ENCODE peak calls at places on chromosomes 12 and 14, in eight cellular contexts. One of them, this sample, is unnamed.

GRCh38 chr14:27730204-27730603 is 1036.4 kb upstream of the FOXG1 start:
- DNase-seq in fibroblast of mammary gland: no peak
- DNase-seq in astrocyte of the cerebellum: no peak
- DNase-seq in thoracic aorta: no peak
- DNase-seq in prostate gland: no peak
- DNase-seq in breast epithelium: no peak
- DNase-seq in epithelial cell of esophagus: no peak
- DNase-seq in AG04450: no peak
- DNase-seq in this sample: no peak

GRCh38 chr14:100981808-100982207 is 78.3 kb upstream of the RTL1 start:
- DNase-seq in fibroblast of mammary gland: peak; percentile 65
- DNase-seq in astrocyte of the cerebellum: peak; percentile 15
- DNase-seq in thoracic aorta: no peak
- DNase-seq in prostate gland: no peak
- DNase-seq in breast epithelium: no peak
- DNase-seq in epithelial cell of esophagus: no peak
- DNase-seq in AG04450: no peak
- DNase-seq in this sample: no peak

GRCh38 chr14:97337267-97337666 is 540.1 kb downstream of the VRK1 start:
- DNase-seq in fibroblast of mammary gland: no peak
- DNase-seq in astrocyte of the cerebellum: no peak
- DNase-seq in thoracic aorta: no peak
- DNase-seq in prostate gland: no peak
- DNase-seq in breast epithelium: no peak
- DNase-seq in epithelial cell of esophagus: no peak
- DNase-seq in AG04450: no peak
- DNase-seq in this sample: no peak

GRCh38 chr12:98799411-98799810 is 154.3 kb downstream of the APAF1 start:
- DNase-seq in fibroblast of mammary gland: no peak
- DNase-seq in astrocyte of the cerebellum: no peak
- DNase-seq in thoracic aorta: no peak
- DNase-seq in prostate gland: no peak
- DNase-seq in breast epithelium: no peak
- DNase-seq in epithelial cell of esophagus: no peak
- DNase-seq in AG04450: no peak
- DNase-seq in this sample: no peak

GRCh38 chr14:60485600-60486251 is at the start of gene C14orf39:
- DNase-seq in fibroblast of mammary gland: no peak
- DNase-seq in astrocyte of the cerebellum: no peak
- DNase-seq in thoracic aorta: no peak
- DNase-seq in prostate gland: no peak
- DNase-seq in breast epithelium: no peak
- DNase-seq in epithelial cell of esophagus: peak; percentile 46
- DNase-seq in AG04450: peak; percentile 11
- DNase-seq in this sample: peak; percentile 85

GRCh38 chr12:116222358-116222757 is 55.1 kb downstream of the MED13L start:
- DNase-seq in fibroblast of mammary gland: peak; percentile 95
- DNase-seq in astrocyte of the cerebellum: peak; percentile 94
- DNase-seq in thoracic aorta: peak; percentile 66
- DNase-seq in prostate gland: peak; percentile 79
- DNase-seq in breast epithelium: no peak
- DNase-seq in epithelial cell of esophagus: peak; percentile 93
- DNase-seq in AG04450: peak; percentile 75
- DNase-seq in this sample: no peak

GRCh38 chr14:105294142-105294597 is 6.6 kb downstream of the BRF1 start:
- DNase-seq in fibroblast of mammary gland: no peak
- DNase-seq in astrocyte of the cerebellum: no peak
- DNase-seq in thoracic aorta: no peak
- DNase-seq in prostate gland: no peak
- DNase-seq in breast epithelium: no peak
- DNase-seq in epithelial cell of esophagus: no peak
- DNase-seq in AG04450: no peak
- DNase-seq in this sample: no peak

GRCh38 chr12:57736743-57737466 is 1.6 kb downstream of the AGAP2 start:
- DNase-seq in fibroblast of mammary gland: no peak
- DNase-seq in astrocyte of the cerebellum: no peak
- DNase-seq in thoracic aorta: no peak
- DNase-seq in prostate gland: no peak
- DNase-seq in breast epithelium: no peak
- DNase-seq in epithelial cell of esophagus: no peak
- DNase-seq in AG04450: no peak
- DNase-seq in this sample: no peak

GRCh38 chr12:78229491-78230209 is 399.0 kb downstream of the NAV3 start:
- DNase-seq in fibroblast of mammary gland: peak; percentile 69
- DNase-seq in astrocyte of the cerebellum: no peak
- DNase-seq in thoracic aorta: no peak
- DNase-seq in prostate gland: no peak
- DNase-seq in breast epithelium: no peak
- DNase-seq in epithelial cell of esophagus: peak; percentile 79
- DNase-seq in AG04450: no peak
- DNase-seq in this sample: peak; percentile 68

GRCh38 chr14:88323520-88324199 is 591 bp upstream of the KCNK10 start:
- DNase-seq in fibroblast of mammary gland: peak; percentile 4
- DNase-seq in astrocyte of the cerebellum: no peak
- DNase-seq in thoracic aorta: no peak
- DNase-seq in prostate gland: no peak
- DNase-seq in breast epithelium: no peak
- DNase-seq in epithelial cell of esophagus: peak; percentile 22
- DNase-seq in AG04450: no peak
- DNase-seq in this sample: no peak

GRCh38 chr12:132379996-132380395 is 50.6 kb upstream of the GALNT9 start:
- DNase-seq in fibroblast of mammary gland: no peak
- DNase-seq in astrocyte of the cerebellum: no peak
- DNase-seq in thoracic aorta: no peak
- DNase-seq in prostate gland: no peak
- DNase-seq in breast epithelium: no peak
- DNase-seq in epithelial cell of esophagus: no peak
- DNase-seq in AG04450: no peak
- DNase-seq in this sample: no peak

GRCh38 chr12:109875572-109876131 is 4.7 kb downstream of the GLTP start:
- DNase-seq in fibroblast of mammary gland: no peak
- DNase-seq in astrocyte of the cerebellum: no peak
- DNase-seq in thoracic aorta: no peak
- DNase-seq in prostate gland: peak; percentile 58
- DNase-seq in breast epithelium: no peak
- DNase-seq in epithelial cell of esophagus: peak; percentile 69
- DNase-seq in AG04450: no peak
- DNase-seq in this sample: no peak

GRCh38 chr12:54017845-54018607 is 9.2 kb downstream of the HOXC8 start:
- DNase-seq in fibroblast of mammary gland: peak; percentile 95
- DNase-seq in astrocyte of the cerebellum: no peak
- DNase-seq in thoracic aorta: peak; percentile 46
- DNase-seq in prostate gland: no peak
- DNase-seq in breast epithelium: peak; percentile 79
- DNase-seq in epithelial cell of esophagus: peak; percentile 44
- DNase-seq in AG04450: no peak
- DNase-seq in this sample: peak; percentile 95

GRCh38 chr12:68785358-68785757 is 22.6 kb upstream of the MDM2 start:
- DNase-seq in fibroblast of mammary gland: peak; percentile 55
- DNase-seq in astrocyte of the cerebellum: no peak
- DNase-seq in thoracic aorta: no peak
- DNase-seq in prostate gland: no peak
- DNase-seq in breast epithelium: no peak
- DNase-seq in epithelial cell of esophagus: peak; percentile 83
- DNase-seq in AG04450: no peak
- DNase-seq in this sample: no peak

GRCh38 chr12:57874166-57875108 is 27.9 kb upstream of the CTDSP2 start:
- DNase-seq in fibroblast of mammary gland: no peak
- DNase-seq in astrocyte of the cerebellum: no peak
- DNase-seq in thoracic aorta: no peak
- DNase-seq in prostate gland: no peak
- DNase-seq in breast epithelium: no peak
- DNase-seq in epithelial cell of esophagus: no peak
- DNase-seq in AG04450: no peak
- DNase-seq in this sample: no peak

GRCh38 chr14:104086210-104086660 is 735 bp downstream of the ASPG start:
- DNase-seq in fibroblast of mammary gland: no peak
- DNase-seq in astrocyte of the cerebellum: no peak
- DNase-seq in thoracic aorta: no peak
- DNase-seq in prostate gland: no peak
- DNase-seq in breast epithelium: no peak
- DNase-seq in epithelial cell of esophagus: no peak
- DNase-seq in AG04450: no peak
- DNase-seq in this sample: no peak
- H3K4me3 ChIP-seq in fibroblast of mammary gland: no peak overlapping the region
- H3K4me3 ChIP-seq in astrocyte of the cerebellum: no peak overlapping the region
- H3K4me3 ChIP-seq in thoracic aorta: no peak overlapping the region
- H3K4me3 ChIP-seq in prostate gland: no peak overlapping the region
- H3K4me3 ChIP-seq in breast epithelium: no peak overlapping the region
- H3K4me3 ChIP-seq in epithelial cell of esophagus: no peak overlapping the region
- H3K4me3 ChIP-seq in AG04450: no peak overlapping the region
- H3K4me3 ChIP-seq in this sample: no peak overlapping the region

GRCh38 chr12:122029620-122030426 is 8.1 kb downstream of the BCL7A start:
- DNase-seq in fibroblast of mammary gland: no peak
- DNase-seq in astrocyte of the cerebellum: no peak
- DNase-seq in thoracic aorta: no peak
- DNase-seq in prostate gland: no peak
- DNase-seq in breast epithelium: no peak
- DNase-seq in epithelial cell of esophagus: peak; percentile 71
- DNase-seq in AG04450: no peak
- DNase-seq in this sample: no peak

GRCh38 chr12:122032570-122032969 is 10.9 kb downstream of the BCL7A start:
- DNase-seq in fibroblast of mammary gland: no peak
- DNase-seq in astrocyte of the cerebellum: no peak
- DNase-seq in thoracic aorta: no peak
- DNase-seq in prostate gland: no peak
- DNase-seq in breast epithelium: no peak
- DNase-seq in epithelial cell of esophagus: no peak
- DNase-seq in AG04450: no peak
- DNase-seq in this sample: no peak

GRCh38 chr12:122028601-122029560 is 7.2 kb downstream of the BCL7A start:
- DNase-seq in fibroblast of mammary gland: no peak
- DNase-seq in astrocyte of the cerebellum: no peak
- DNase-seq in thoracic aorta: no peak
- DNase-seq in prostate gland: no peak
- DNase-seq in breast epithelium: no peak
- DNase-seq in epithelial cell of esophagus: no peak
- DNase-seq in AG04450: no peak
- DNase-seq in this sample: no peak

GRCh38 chr12:122031342-122032216 is 9.9 kb downstream of the BCL7A start:
- DNase-seq in fibroblast of mammary gland: peak; percentile 31
- DNase-seq in astrocyte of the cerebellum: no peak
- DNase-seq in thoracic aorta: no peak
- DNase-seq in prostate gland: no peak
- DNase-seq in breast epithelium: no peak
- DNase-seq in epithelial cell of esophagus: peak; percentile 47
- DNase-seq in AG04450: no peak
- DNase-seq in this sample: no peak

GRCh38 chr12:122030427-122030825 is 8.7 kb downstream of the BCL7A start:
- DNase-seq in fibroblast of mammary gland: no peak
- DNase-seq in astrocyte of the cerebellum: no peak
- DNase-seq in thoracic aorta: no peak
- DNase-seq in prostate gland: no peak
- DNase-seq in breast epithelium: no peak
- DNase-seq in epithelial cell of esophagus: no peak
- DNase-seq in AG04450: no peak
- DNase-seq in this sample: no peak
- H3K4me3 ChIP-seq in fibroblast of mammary gland: no peak overlapping the region
- H3K4me3 ChIP-seq in astrocyte of the cerebellum: no peak overlapping the region
- H3K4me3 ChIP-seq in thoracic aorta: no peak overlapping the region
- H3K4me3 ChIP-seq in prostate gland: no peak overlapping the region
- H3K4me3 ChIP-seq in breast epithelium: no peak overlapping the region
- H3K4me3 ChIP-seq in epithelial cell of esophagus: no peak overlapping the region
- H3K4me3 ChIP-seq in AG04450: no peak overlapping the region
- H3K4me3 ChIP-seq in this sample: no peak overlapping the region

GRCh38 chr12:65022441-65022840 is 98.7 kb downstream of the WIF1 start:
- DNase-seq in fibroblast of mammary gland: no peak
- DNase-seq in astrocyte of the cerebellum: no peak
- DNase-seq in thoracic aorta: no peak
- DNase-seq in prostate gland: no peak
- DNase-seq in breast epithelium: no peak
- DNase-seq in epithelial cell of esophagus: no peak
- DNase-seq in AG04450: no peak
- DNase-seq in this sample: no peak

GRCh38 chr12:65022960-65023359 is 98.1 kb downstream of the WIF1 start:
- DNase-seq in fibroblast of mammary gland: no peak
- DNase-seq in astrocyte of the cerebellum: no peak
- DNase-seq in thoracic aorta: no peak
- DNase-seq in prostate gland: no peak
- DNase-seq in breast epithelium: no peak
- DNase-seq in epithelial cell of esophagus: peak; percentile 46
- DNase-seq in AG04450: no peak
- DNase-seq in this sample: no peak

GRCh38 chr12:65016881-65017650 is 104.0 kb downstream of the WIF1 start:
- DNase-seq in fibroblast of mammary gland: peak; percentile 27
- DNase-seq in astrocyte of the cerebellum: no peak
- DNase-seq in thoracic aorta: no peak
- DNase-seq in prostate gland: no peak
- DNase-seq in breast epithelium: no peak
- DNase-seq in epithelial cell of esophagus: peak; percentile 56
- DNase-seq in AG04450: no peak
- DNase-seq in this sample: no peak

GRCh38 chr12:65023485-65023884 is 97.6 kb downstream of the WIF1 start:
- DNase-seq in fibroblast of mammary gland: no peak
- DNase-seq in astrocyte of the cerebellum: no peak
- DNase-seq in thoracic aorta: no peak
- DNase-seq in prostate gland: no peak
- DNase-seq in breast epithelium: no peak
- DNase-seq in epithelial cell of esophagus: no peak
- DNase-seq in AG04450: no peak
- DNase-seq in this sample: no peak

GRCh38 chr12:65019696-65020095 is 101.4 kb downstream of the WIF1 start:
- DNase-seq in fibroblast of mammary gland: no peak
- DNase-seq in astrocyte of the cerebellum: no peak
- DNase-seq in thoracic aorta: no peak
- DNase-seq in prostate gland: no peak
- DNase-seq in breast epithelium: no peak
- DNase-seq in epithelial cell of esophagus: no peak
- DNase-seq in AG04450: no peak
- DNase-seq in this sample: no peak
- H3K4me3 ChIP-seq in fibroblast of mammary gland: no peak overlapping the region
- H3K4me3 ChIP-seq in astrocyte of the cerebellum: no peak overlapping the region
- H3K4me3 ChIP-seq in thoracic aorta: no peak overlapping the region
- H3K4me3 ChIP-seq in prostate gland: no peak overlapping the region
- H3K4me3 ChIP-seq in breast epithelium: no peak overlapping the region
- H3K4me3 ChIP-seq in epithelial cell of esophagus: no peak overlapping the region
- H3K4me3 ChIP-seq in AG04450: no peak overlapping the region
- H3K4me3 ChIP-seq in this sample: no peak overlapping the region

GRCh38 chr12:12018454-12018853 is 52.3 kb upstream of the BCL2L14 start:
- DNase-seq in fibroblast of mammary gland: peak; percentile 21
- DNase-seq in astrocyte of the cerebellum: no peak
- DNase-seq in thoracic aorta: no peak
- DNase-seq in prostate gland: peak; percentile 41
- DNase-seq in breast epithelium: peak; percentile 71
- DNase-seq in epithelial cell of esophagus: peak; percentile 80
- DNase-seq in AG04450: no peak
- DNase-seq in this sample: no peak

GRCh38 chr12:12015073-12015685 is 55.6 kb upstream of the BCL2L14 start:
- DNase-seq in fibroblast of mammary gland: no peak
- DNase-seq in astrocyte of the cerebellum: no peak
- DNase-seq in thoracic aorta: no peak
- DNase-seq in prostate gland: no peak
- DNase-seq in breast epithelium: no peak
- DNase-seq in epithelial cell of esophagus: no peak
- DNase-seq in AG04450: no peak
- DNase-seq in this sample: no peak

GRCh38 chr12:12017798-12018197 is 52.9 kb upstream of the BCL2L14 start:
- DNase-seq in fibroblast of mammary gland: no peak
- DNase-seq in astrocyte of the cerebellum: no peak
- DNase-seq in thoracic aorta: no peak
- DNase-seq in prostate gland: no peak
- DNase-seq in breast epithelium: no peak
- DNase-seq in epithelial cell of esophagus: no peak
- DNase-seq in AG04450: no peak
- DNase-seq in this sample: peak; percentile 52

GRCh38 chr12:12016284-12017100 is 54.2 kb upstream of the BCL2L14 start:
- DNase-seq in fibroblast of mammary gland: no peak
- DNase-seq in astrocyte of the cerebellum: no peak
- DNase-seq in thoracic aorta: no peak
- DNase-seq in prostate gland: no peak
- DNase-seq in breast epithelium: no peak
- DNase-seq in epithelial cell of esophagus: no peak
- DNase-seq in AG04450: no peak
- DNase-seq in this sample: peak; percentile 71

GRCh38 chr12:12017135-12017581 is 53.6 kb upstream of the BCL2L14 start:
- DNase-seq in fibroblast of mammary gland: no peak
- DNase-seq in astrocyte of the cerebellum: no peak
- DNase-seq in thoracic aorta: no peak
- DNase-seq in prostate gland: peak; percentile 47
- DNase-seq in breast epithelium: peak; percentile 58
- DNase-seq in epithelial cell of esophagus: no peak
- DNase-seq in AG04450: no peak
- DNase-seq in this sample: peak; percentile 76
- H3K4me3 ChIP-seq in fibroblast of mammary gland: no peak overlapping the region
- H3K4me3 ChIP-seq in astrocyte of the cerebellum: no peak overlapping the region
- H3K4me3 ChIP-seq in thoracic aorta: no peak overlapping the region
- H3K4me3 ChIP-seq in prostate gland: no peak overlapping the region
- H3K4me3 ChIP-seq in breast epithelium: no peak overlapping the region
- H3K4me3 ChIP-seq in epithelial cell of esophagus: no peak overlapping the region
- H3K4me3 ChIP-seq in AG04450: no peak overlapping the region
- H3K4me3 ChIP-seq in this sample: peak overlapping the region; percentile 8